ENCODE peak calls at places on chromosome 15, in four cellular contexts. X, V, G and R are unnamed samples.

GRCh38 chr15:43404130-43404529 is 33.2 kb downstream of the TUBGCP4 start:
- DNase-seq in V (no peak), X (no peak), G (no peak), R (no peak)

GRCh38 chr15:40340038-40340739 is 550 bp downstream of the CCDC9B start:
- DNase-seq in G (peak; percentile 69), X (no peak), V (no peak), R (peak; percentile 65)

GRCh38 chr15:47360296-47360695 is 357.0 kb upstream of the SEMA6D start:
- DNase-seq in X (no peak), V (no peak), G (no peak), R (no peak)

GRCh38 chr15:57235865-57236264 is 140.4 kb upstream of the CGNL1 start:
- DNase-seq in G (no peak), X (no peak), V (no peak), R (no peak)

GRCh38 chr15:58457466-58457965 is 25.7 kb downstream of the LIPC start:
- DNase-seq in V (no peak), X (peak; percentile 88), G (no peak), R (no peak)

GRCh38 chr15:99983894-99984293 is 250.7 kb upstream of the LYSMD4 start:
- DNase-seq in G (no peak), X (no peak), V (no peak), R (no peak)

GRCh38 chr15:31934821-31935220 is 95.5 kb upstream of the CHRNA7 start:
- DNase-seq in V (no peak), X (no peak), G (no peak), R (no peak)

GRCh38 chr15:74893627-74894026 is 3.8 kb downstream of the MPI start:
- DNase-seq in V (no peak), X (no peak), G (no peak), R (no peak)

GRCh38 chr15:65377105-65377975 is 462 bp downstream of the IGDCC3 start:
- DNase-seq in X (no peak), G (no peak), V (no peak), R (peak; percentile 88)

GRCh38 chr15:85865070-85865684 is 70.5 kb upstream of the KLHL25 start:
- DNase-seq in V (no peak), G (peak; percentile 16), X (no peak), R (no peak)

GRCh38 chr15:84819291-84819768 is 2.2 kb downstream of the ALPK3 start:
- DNase-seq in X (no peak), V (no peak), G (no peak), R (no peak)

GRCh38 chr15:93089855-93090305 is 869 bp upstream of the RGMA start:
- DNase-seq in V (no peak), X (no peak), G (no peak), R (no peak)

GRCh38 chr15:62912808-62913207 is 129.7 kb upstream of the TPM1 start:
- DNase-seq in G (no peak), X (no peak), V (no peak), R (no peak)

GRCh38 chr15:45521596-45522167 is 873 bp downstream of the SLC30A4 start:
- DNase-seq in G (peak; percentile 32), X (no peak), V (no peak), R (no peak)

GRCh38 chr15:81297147-81297572 is 26.8 kb downstream of the STARD5 start:
- DNase-seq in G (no peak), V (no peak), X (no peak), R (no peak)
- TF ChIP-seq POLR2A in G (no peak), V (no peak), X (no peak), R (no peak)

GRCh38 chr15:55283295-55284147 is 6.1 kb downstream of the RAB27A start:
- DNase-seq in G (no peak), V (no peak), X (no peak), R (no peak)
- H3K4me1 ChIP-seq in G (peaks cover 8% of the 10 kb centered on the region), V (peaks cover 14% of the 10 kb centered on the region), X (peaks cover 26% of the 10 kb centered on the region), R (peaks cover 68% of the 10 kb centered on the region)

GRCh38 chr15:70259640-70260066 is 161.9 kb upstream of the TLE3 start:
- DNase-seq in G (no peak), X (no peak), V (no peak), R (no peak)

GRCh38 chr15:70259030-70259424 is 161.3 kb upstream of the TLE3 start:
- DNase-seq in X (no peak), V (no peak), G (peak; percentile 54), R (peak; percentile 90)

GRCh38 chr15:70257573-70258220 is 160.0 kb upstream of the TLE3 start:
- DNase-seq in X (no peak), G (no peak), V (no peak), R (peak; percentile 72)

GRCh38 chr15:70257047-70257446 is 159.3 kb upstream of the TLE3 start:
- DNase-seq in G (no peak), V (no peak), X (no peak), R (no peak)

GRCh38 chr15:70258369-70259029 is 160.8 kb upstream of the TLE3 start:
- DNase-seq in V (no peak), G (no peak), X (no peak), R (peak; percentile 50)
- TF ChIP-seq POLR2AphosphoS5 in V (no peak), G (no peak), X (no peak), R (peak; percentile 31)

DNA sequence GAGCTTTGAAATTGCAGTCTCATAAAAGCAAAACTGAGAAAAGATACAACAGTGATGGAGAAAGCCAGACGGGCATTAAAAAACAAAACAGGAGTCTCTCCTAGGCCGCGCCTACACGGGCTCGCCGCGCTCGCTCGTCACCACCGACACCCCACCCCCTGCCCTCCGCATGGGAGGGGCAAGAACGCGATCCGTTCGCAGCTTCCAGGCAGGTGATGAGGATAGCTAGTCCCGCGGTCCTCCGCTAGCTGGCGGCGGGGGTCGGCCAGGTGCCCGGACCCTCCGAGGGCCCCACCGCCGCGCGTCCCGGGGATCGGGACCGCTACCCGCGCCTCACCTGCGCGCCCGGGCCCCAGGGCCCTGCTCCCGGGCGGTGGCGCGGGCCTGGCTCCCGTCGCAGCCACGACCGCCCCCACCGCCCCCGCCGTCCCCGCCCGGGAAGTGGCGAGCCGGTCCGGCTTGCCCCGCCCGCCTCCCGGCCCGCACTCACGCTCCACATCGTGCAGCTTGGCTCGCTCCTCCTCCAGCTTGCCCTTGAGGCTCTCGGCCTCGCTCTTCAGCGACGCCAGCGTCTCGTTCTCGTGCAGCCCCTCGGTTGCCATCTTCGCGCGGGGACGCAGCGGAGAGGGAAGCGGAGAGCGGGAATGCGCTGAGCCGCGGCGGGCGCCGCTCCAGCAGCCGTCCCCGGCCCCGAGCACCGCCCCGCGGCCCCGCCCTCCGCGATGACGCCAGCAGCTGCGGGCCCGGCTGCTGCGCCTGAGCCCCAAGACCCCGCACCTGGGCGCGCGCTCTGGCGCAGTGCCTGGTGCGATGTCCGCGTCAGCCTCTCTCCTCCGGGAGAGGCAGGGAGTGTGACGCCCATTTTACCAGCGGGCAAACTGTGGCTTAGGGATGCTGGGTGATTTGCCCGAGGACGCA is 11.7 kb downstream of the GNB5 start:
- DNase-seq in V (peak; percentile 89), G (peak; percentile 83), X (peak; percentile 37), R (peak; percentile 98)
- TF ChIP-seq POLR2A in V (no peak), G (peak; percentile 78), X (peak; percentile 89), R (no peak)